ENCODE peak calls at places on chromosomes 1 and 21, in six cellular contexts. T is GM12878, E is GM23338, B is HepG2, C is K562, V is SK-N-SH. M is an unnamed sample.

GRCh38 chr1:204746838-204747442 is 61.4 kb upstream of the LRRN2 start:
- DNase-seq in T (no peak), E (peak), B (peak), C (peak), V (peak), M (peak)

GRCh38 chr21:41615613-41616012 is 107.7 kb upstream of the TMPRSS2 start:
- DNase-seq in T (no peak), E (no peak), B (no peak), C (no peak), V (no peak), M (no peak)

GRCh38 chr1:28296401-28297220 is 32.2 kb upstream of the MED18 start:
- DNase-seq in T (no peak), E (peak), B (peak), C (peak), V (no peak), M (no peak)

GRCh38 chr1:99481391-99481996 is 164.4 kb upstream of the PALMD start:
- DNase-seq in T (no peak), E (peak), B (peak), C (peak), V (peak), M (peak)

GRCh38 chr1:1794999-1795398 is 16.7 kb upstream of the NADK start:
- DNase-seq in T (no peak), E (peak), B (no peak), C (no peak), V (no peak), M (no peak)

GRCh38 chr21:17725339-17725738 is 93.8 kb downstream of the C21orf91 start:
- DNase-seq in T (no peak), E (no peak), B (no peak), C (no peak), V (no peak), M (no peak)

GRCh38 chr1:1177452-1178206 is 3.9 kb downstream of the TTLL10 start:
- DNase-seq in T (no peak), E (no peak), B (no peak), C (no peak), V (no peak), M (no peak)

GRCh38 chr1:165147799-165148198 is 208.7 kb downstream of the LMX1A start:
- DNase-seq in T (no peak), E (no peak), B (no peak), C (no peak), V (no peak), M (no peak)

GRCh38 chr21:32966120-32966519 is 59.6 kb upstream of the OLIG2 start:
- DNase-seq in T (no peak), E (no peak), B (no peak), C (no peak), V (no peak), M (no peak)

GRCh38 chr1:28144203-28145135 is 32.0 kb downstream of the PTAFR start:
- DNase-seq in T (peak), E (no peak), B (peak), C (peak), V (no peak), M (peak)

GRCh38 chr1:226733309-226733708 is 5.8 kb downstream of the ITPKB start:
- DNase-seq in T (no peak), E (no peak), B (no peak), C (no peak), V (no peak), M (no peak)

GRCh38 chr1:212082765-212083406 is 47.3 kb downstream of the DTL start:
- DNase-seq in T (no peak), E (no peak), B (no peak), C (no peak), V (no peak), M (no peak)

DNA sequence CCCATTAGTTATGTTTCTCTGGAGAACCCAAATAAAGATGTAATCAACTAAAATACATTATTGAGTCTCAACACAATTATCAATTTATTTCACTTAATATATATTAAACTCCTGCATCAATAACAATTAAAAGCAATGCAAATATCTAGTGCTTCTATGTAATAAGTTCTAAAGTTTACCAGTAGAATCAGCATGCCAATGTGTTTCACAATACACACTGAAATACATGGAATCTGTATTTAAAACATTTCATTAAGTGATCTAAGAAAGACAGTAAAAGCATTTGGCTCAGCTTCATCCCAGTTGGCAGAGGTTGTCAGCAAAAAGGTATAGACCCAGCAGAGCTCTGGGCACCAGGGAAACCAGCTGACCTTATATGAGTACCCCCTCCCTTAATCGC is 63.2 kb downstream of the NIBAN1 start:
- DNase-seq in T (no peak), E (no peak), B (no peak), C (no peak), V (no peak), M (no peak)
- TF ChIP-seq REST in T (no peak), E (no peak), B (no peak), C (no peak), V (no peak), M (no peak)

GRCh38 chr1:18668750-18669404 is 38.2 kb downstream of the PAX7 start:
- DNase-seq in T (no peak), E (no peak), B (no peak), C (no peak), V (no peak), M (no peak)
- TF ChIP-seq POLR2AphosphoS5 in T (no peak), E (no peak), B (no peak), C (no peak), V (no peak), M (no peak)

DNA sequence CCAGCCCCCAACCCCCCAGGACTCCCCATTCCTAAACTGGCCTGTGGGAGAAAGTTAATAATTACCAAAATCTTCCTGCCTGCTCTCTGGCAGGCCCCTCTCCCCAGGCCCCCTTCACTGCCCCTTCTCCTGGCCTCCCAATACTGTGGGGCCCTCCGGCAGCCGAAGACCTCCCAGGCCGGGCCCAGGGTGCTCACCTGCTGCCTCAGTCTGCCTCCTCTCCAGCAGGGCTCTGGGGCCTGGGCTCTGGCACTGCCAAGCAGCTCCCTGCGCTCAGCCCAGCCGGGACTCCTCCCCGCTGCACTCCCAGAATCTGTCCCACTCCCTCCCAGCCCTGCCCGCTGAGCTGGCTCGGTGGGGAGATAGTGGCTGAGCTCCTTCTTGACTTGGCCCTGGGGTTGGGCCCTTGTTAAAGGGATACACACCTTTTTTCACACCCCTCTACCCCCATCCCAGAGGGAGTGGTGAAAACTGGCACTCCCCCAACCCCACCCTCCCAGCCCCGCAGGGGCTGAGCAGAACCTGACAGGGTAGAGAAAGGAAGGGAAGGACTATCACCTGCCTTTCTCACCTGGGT is at the start of gene S100A16:
- DNase-seq in T (no peak), E (peak), B (no peak), C (peak), V (no peak), M (no peak)
- H3K4me3 ChIP-seq in T (no peak), E (peak), B (peak), C (no peak), V (peak), M (no peak)

GRCh38 chr21:43361493-43362296 is 65.2 kb downstream of the SIK1 start:
- DNase-seq in T (peak), E (peak), B (no peak), C (no peak), V (no peak), M (no peak)
- TF ChIP-seq REST in T (no peak), E (no peak), B (no peak), C (no peak), V (no peak), M (no peak)

DNA sequence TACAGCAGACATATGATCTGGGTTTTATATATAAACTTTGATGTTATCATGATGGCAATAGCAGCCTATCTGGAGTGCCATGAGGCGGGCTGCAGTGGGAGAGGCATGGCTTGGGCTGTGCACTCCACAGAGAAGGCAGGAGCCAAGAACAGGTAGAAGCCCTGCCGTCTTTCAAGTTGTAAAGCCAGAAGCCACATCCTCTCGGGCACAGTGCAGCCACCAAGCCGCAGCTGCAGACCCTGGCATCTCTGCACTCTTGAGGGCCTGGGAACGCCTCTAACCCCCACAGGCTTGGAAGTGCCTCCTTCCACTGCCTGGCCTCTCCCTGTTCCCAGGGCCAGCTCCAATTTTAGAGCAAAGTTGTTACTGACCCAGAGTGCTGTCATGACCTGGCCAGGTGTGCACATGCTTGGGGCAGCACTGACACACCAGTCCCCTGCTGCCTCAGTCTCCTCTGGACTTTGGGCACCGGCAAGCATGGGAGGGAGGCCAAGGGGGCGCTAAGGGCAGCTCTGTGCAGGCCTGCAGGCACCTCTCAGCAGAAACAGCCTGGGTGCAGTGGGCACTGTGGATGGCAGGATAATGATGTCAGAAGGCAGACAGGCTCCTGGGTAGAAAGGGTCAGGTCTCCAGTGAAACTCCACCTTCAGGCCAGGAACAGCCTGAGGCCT is 1619.8 kb upstream of the PRMT6 start:
- DNase-seq in T (no peak), E (no peak), B (no peak), C (no peak), V (no peak), M (no peak)
- TF ChIP-seq POLR2AphosphoS5 in T (no peak), E (no peak), B (no peak), C (no peak), V (no peak), M (no peak)

DNA sequence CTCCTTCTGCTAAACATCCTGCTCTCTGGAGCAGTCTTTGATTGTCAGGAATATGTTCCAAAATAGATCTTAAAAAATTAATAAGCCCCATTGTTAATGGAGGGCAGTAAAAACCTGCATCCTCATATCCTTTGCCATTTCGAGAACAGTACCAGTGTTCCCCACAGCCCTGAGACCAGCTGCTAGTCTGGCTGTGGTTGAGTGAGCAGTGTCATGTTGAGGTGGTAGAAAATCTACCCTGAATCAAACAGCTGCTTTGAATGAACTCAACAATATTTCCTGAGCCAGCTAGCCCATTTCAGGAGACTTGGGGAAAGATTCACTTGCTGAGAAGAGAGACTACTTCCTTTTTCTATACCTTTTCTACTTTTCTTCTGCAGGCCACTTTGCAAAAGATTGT is 24.4 kb downstream of the FABP3 start:
- DNase-seq in T (no peak), E (no peak), B (no peak), C (no peak), V (no peak), M (no peak)
- H3K4me3 ChIP-seq in T (no peak), E (no peak), B (no peak), C (no peak), V (no peak), M (no peak)

GRCh38 chr21:20997633-20998455 is at the start of gene NCAM2:
- DNase-seq in T (no peak), E (peak), B (peak), C (peak), V (peak), M (peak)

GRCh38 chr21:21000576-21001175 is 2.5 kb downstream of the NCAM2 start:
- DNase-seq in T (no peak), E (no peak), B (no peak), C (no peak), V (no peak), M (no peak)

GRCh38 chr21:20998456-20998789 is 214 bp downstream of the NCAM2 start:
- DNase-seq in T (no peak), E (no peak), B (no peak), C (no peak), V (no peak), M (no peak)

GRCh38 chr21:20998886-20999285 is 677 bp downstream of the NCAM2 start:
- DNase-seq in T (no peak), E (no peak), B (no peak), C (no peak), V (no peak), M (no peak)

DNA sequence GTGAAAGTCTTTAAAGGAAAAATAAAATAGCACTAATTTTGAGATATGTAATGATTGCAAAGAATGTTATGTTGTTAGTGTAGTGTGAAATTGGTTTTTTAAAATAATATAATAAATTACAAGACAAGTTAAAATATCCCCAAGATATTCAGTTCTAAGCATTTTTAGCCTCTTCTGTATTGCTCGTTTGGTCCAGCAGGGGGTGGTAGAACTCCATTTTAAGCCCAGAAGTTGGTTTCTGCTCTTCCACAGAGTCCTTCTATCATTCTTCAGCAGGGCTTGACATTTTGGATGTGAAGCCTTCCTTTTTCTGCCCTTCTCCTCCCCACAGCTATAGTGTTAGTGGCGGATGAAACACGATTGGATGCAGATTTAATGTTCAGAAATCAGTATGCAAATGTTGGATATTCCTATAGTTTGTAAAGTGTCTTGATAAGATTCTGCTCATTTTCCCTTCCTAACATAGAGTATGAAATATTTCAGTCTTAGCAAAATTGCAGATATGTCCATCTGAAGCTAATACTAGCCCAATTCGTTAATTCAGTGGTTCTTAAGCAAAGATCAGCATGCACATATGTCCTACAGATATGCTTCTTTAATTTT is 1.5 kb downstream of the NCAM2 start:
- DNase-seq in T (no peak), E (peak), B (peak), C (peak), V (peak), M (peak)
- TF ChIP-seq REST in T (no peak), E (no peak), B (no peak), C (no peak), V (no peak), M (no peak)

GRCh38 chr1:216690593-216690992 is 32.6 kb downstream of the ESRRG start:
- DNase-seq in T (no peak), E (no peak), B (no peak), C (no peak), V (no peak), M (no peak)

GRCh38 chr1:216691710-216692109 is 31.5 kb downstream of the ESRRG start:
- DNase-seq in T (no peak), E (no peak), B (no peak), C (no peak), V (no peak), M (no peak)

GRCh38 chr1:216688127-216688657 is 35.0 kb downstream of the ESRRG start:
- DNase-seq in T (no peak), E (no peak), B (no peak), C (no peak), V (peak), M (no peak)

GRCh38 chr1:216682694-216683243 is 40.5 kb downstream of the ESRRG start:
- DNase-seq in T (no peak), E (no peak), B (no peak), C (no peak), V (no peak), M (no peak)

GRCh38 chr1:216686860-216687545 is 36.2 kb downstream of the ESRRG start:
- DNase-seq in T (no peak), E (peak), B (no peak), C (no peak), V (no peak), M (no peak)
- TF ChIP-seq POLR2AphosphoS5 in T (no peak), E (no peak), B (no peak), C (no peak), V (no peak), M (no peak)

M was measured in HL-60.